ENCODE peak calls at places on chromosome 2, in four cellular contexts. J is KBM-7, N is NCI-H2171 treated with DMSO at 0.1 percent for 48 hours, Z is AG04450. W is an unnamed sample.

GRCh38 chr2:178008636-178009289 is 63.8 kb downstream of the PDE11A start:
- DNase-seq in Z (no peak), N (peak), J (no peak), W (no peak)

GRCh38 chr2:241680827-241681599 is 5.6 kb downstream of the DTYMK start:
- DNase-seq in J (no peak), Z (peak), N (no peak), W (no peak)

GRCh38 chr2:43890855-43891254 is 52.1 kb downstream of the ABCG8 start:
- DNase-seq in J (no peak), Z (no peak), N (no peak), W (no peak)

GRCh38 chr2:218980800-218981389 is 4.1 kb downstream of the FEV start:
- DNase-seq in J (no peak), N (no peak), Z (no peak), W (no peak)

GRCh38 chr2:118986733-118987132 is 44.7 kb downstream of the MARCO start:
- DNase-seq in N (no peak), Z (no peak), J (no peak), W (no peak)

GRCh38 chr2:31235504-31235902 is 1.6 kb downstream of the EHD3 start:
- DNase-seq in Z (peak), N (no peak), J (no peak), W (no peak)

GRCh38 chr2:171858397-171858958 is 35.6 kb downstream of the SLC25A12 start:
- DNase-seq in J (no peak), N (no peak), Z (no peak), W (no peak)

GRCh38 chr2:189348369-189348768 is 92.9 kb upstream of the WDR75 start:
- DNase-seq in J (no peak), Z (no peak), N (no peak), W (no peak)

W was measured in activated T-cell treated with anti-CD3 and anti-CD28 coated beads for 24 hours.